ENCODE peak calls at places on chromosomes 1 and 21, in six cellular contexts. One of them, this sample, is unnamed.

GRCh38 chr1:206583461-206584264 is 28.6 kb downstream of the EIF2D start:
- DNase-seq in colonic mucosa: peak; percentile 86
- DNase-seq in cardiac fibroblast: peak; percentile 79
- DNase-seq in tibial artery: peak; percentile 83
- DNase-seq in lower leg skin: peak; percentile 75
- DNase-seq in lower lobe of right lung: peak; percentile 81
- DNase-seq in this sample: peak; percentile 66

GRCh38 chr21:35423694-35424093 is 374.6 kb upstream of the RUNX1 start:
- DNase-seq in colonic mucosa: no peak
- DNase-seq in cardiac fibroblast: peak; percentile 89
- DNase-seq in tibial artery: no peak
- DNase-seq in lower leg skin: no peak
- DNase-seq in lower lobe of right lung: no peak
- DNase-seq in this sample: peak; percentile 21

GRCh38 chr1:222935239-222935900 is 120.5 kb downstream of the DISP1 start:
- DNase-seq in colonic mucosa: no peak
- DNase-seq in cardiac fibroblast: no peak
- DNase-seq in tibial artery: no peak
- DNase-seq in lower leg skin: no peak
- DNase-seq in lower lobe of right lung: no peak
- DNase-seq in this sample: no peak

GRCh38 chr21:41632748-41633475 is 125.0 kb upstream of the TMPRSS2 start:
- DNase-seq in colonic mucosa: no peak
- DNase-seq in cardiac fibroblast: no peak
- DNase-seq in tibial artery: no peak
- DNase-seq in lower leg skin: no peak
- DNase-seq in lower lobe of right lung: no peak
- DNase-seq in this sample: no peak

GRCh38 chr1:24426738-24427468 is 11.3 kb downstream of the NIPAL3 start:
- DNase-seq in colonic mucosa: no peak
- DNase-seq in cardiac fibroblast: no peak
- DNase-seq in tibial artery: no peak
- DNase-seq in lower leg skin: no peak
- DNase-seq in lower lobe of right lung: no peak
- DNase-seq in this sample: no peak

GRCh38 chr1:43913666-43914325 is 19.8 kb upstream of the ARTN start:
- DNase-seq in colonic mucosa: no peak
- DNase-seq in cardiac fibroblast: no peak
- DNase-seq in tibial artery: no peak
- DNase-seq in lower leg skin: no peak
- DNase-seq in lower lobe of right lung: no peak
- DNase-seq in this sample: no peak

GRCh38 chr1:119713039-119713537 is 1.4 kb downstream of the PHGDH start:
- DNase-seq in colonic mucosa: no peak
- DNase-seq in cardiac fibroblast: no peak
- DNase-seq in tibial artery: no peak
- DNase-seq in lower leg skin: no peak
- DNase-seq in lower lobe of right lung: no peak
- DNase-seq in this sample: peak; percentile 29

GRCh38 chr1:64337476-64337875 is 132.5 kb upstream of the CACHD1 start:
- DNase-seq in colonic mucosa: no peak
- DNase-seq in cardiac fibroblast: no peak
- DNase-seq in tibial artery: no peak
- DNase-seq in lower leg skin: no peak
- DNase-seq in lower lobe of right lung: no peak
- DNase-seq in this sample: no peak

GRCh38 chr1:214859647-214860046 is 222.9 kb upstream of the KCNK2 start:
- DNase-seq in colonic mucosa: no peak
- DNase-seq in cardiac fibroblast: no peak
- DNase-seq in tibial artery: no peak
- DNase-seq in lower leg skin: no peak
- DNase-seq in lower lobe of right lung: no peak
- DNase-seq in this sample: no peak

GRCh38 chr21:38422067-38422466 is 76.2 kb downstream of the ERG start:
- DNase-seq in colonic mucosa: no peak
- DNase-seq in cardiac fibroblast: no peak
- DNase-seq in tibial artery: no peak
- DNase-seq in lower leg skin: no peak
- DNase-seq in lower lobe of right lung: no peak
- DNase-seq in this sample: no peak

GRCh38 chr1:89703469-89703868 is 70.5 kb downstream of the LRRC8C start:
- DNase-seq in colonic mucosa: no peak
- DNase-seq in cardiac fibroblast: no peak
- DNase-seq in tibial artery: no peak
- DNase-seq in lower leg skin: no peak
- DNase-seq in lower lobe of right lung: no peak
- DNase-seq in this sample: no peak

GRCh38 chr1:147273409-147274307 is 31.2 kb downstream of the CHD1L start:
- DNase-seq in colonic mucosa: peak; percentile 26
- DNase-seq in cardiac fibroblast: peak; percentile 84
- DNase-seq in tibial artery: no peak
- DNase-seq in lower leg skin: peak; percentile 24
- DNase-seq in lower lobe of right lung: no peak
- DNase-seq in this sample: peak; percentile 87

GRCh38 chr1:27504588-27505419 is 14.8 kb upstream of the WASF2 start:
- DNase-seq in colonic mucosa: peak; percentile 67
- DNase-seq in cardiac fibroblast: peak; percentile 91
- DNase-seq in tibial artery: peak; percentile 92
- DNase-seq in lower leg skin: no peak
- DNase-seq in lower lobe of right lung: peak; percentile 56
- DNase-seq in this sample: peak; percentile 69

DNA sequence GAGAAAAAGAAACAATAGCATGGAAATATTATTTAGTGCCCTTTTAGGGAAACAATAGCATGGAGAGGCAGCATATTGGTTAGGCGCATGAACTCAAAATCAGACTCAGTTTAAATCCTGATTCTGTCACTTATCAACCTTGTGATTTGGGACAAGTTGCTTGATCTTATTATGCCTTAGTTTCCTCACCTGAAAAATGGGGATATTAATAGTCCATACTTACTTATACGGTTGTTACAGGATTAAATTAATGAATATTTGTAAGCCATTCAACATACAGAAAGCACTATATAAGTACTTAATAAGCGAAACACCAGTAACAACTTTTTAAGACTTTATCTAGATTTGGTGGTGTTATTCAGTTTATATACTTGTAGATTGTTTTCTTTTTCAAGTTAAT is 1.2 kb downstream of the TSEN15 start:
- DNase-seq in colonic mucosa: no peak
- DNase-seq in cardiac fibroblast: no peak
- DNase-seq in tibial artery: no peak
- DNase-seq in lower leg skin: no peak
- DNase-seq in lower lobe of right lung: no peak
- DNase-seq in this sample: no peak
- H3K4me3 ChIP-seq in colonic mucosa: no peak overlapping the region
- H3K4me3 ChIP-seq in cardiac fibroblast: no peak overlapping the region
- H3K4me3 ChIP-seq in tibial artery: peak overlapping the region; percentile 87
- H3K4me3 ChIP-seq in lower leg skin: no peak overlapping the region
- H3K4me3 ChIP-seq in lower lobe of right lung: peak overlapping the region; percentile 90
- H3K4me3 ChIP-seq in this sample: peak overlapping the region; percentile 74

DNA sequence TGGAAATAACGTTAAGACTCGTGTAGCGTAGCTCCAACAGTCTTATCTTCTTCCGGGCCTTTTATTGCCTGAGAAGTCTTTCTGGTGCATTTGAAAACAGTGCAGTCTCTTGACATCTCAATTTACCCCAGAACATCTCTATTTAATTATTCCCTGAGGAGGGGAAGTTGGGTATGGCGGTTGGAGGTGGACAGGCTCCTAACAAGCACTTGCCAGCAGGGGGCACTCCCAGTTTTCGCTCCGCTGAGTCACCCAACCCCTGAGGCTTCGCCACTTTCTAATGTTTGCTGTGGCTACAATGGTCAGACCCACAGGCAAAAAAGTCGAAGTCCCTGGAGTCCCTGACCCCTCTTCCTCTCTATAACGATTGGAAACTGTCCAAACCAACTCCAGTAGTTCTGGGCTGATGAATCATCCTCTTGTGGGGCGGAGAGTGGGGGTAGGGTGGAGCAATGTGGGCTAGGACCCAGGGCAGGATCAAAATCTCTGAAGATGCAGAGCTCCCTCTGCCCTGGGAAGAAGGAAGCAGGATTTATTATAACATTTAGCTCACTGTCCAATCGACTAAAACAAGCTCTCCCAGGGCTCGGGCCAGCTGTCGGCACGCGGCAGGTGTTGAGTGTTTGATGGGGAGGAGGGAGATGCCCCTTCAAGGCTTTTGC is 85.5 kb downstream of the BRINP2 start:
- DNase-seq in colonic mucosa: peak; percentile 47
- DNase-seq in cardiac fibroblast: peak; percentile 96
- DNase-seq in tibial artery: peak; percentile 79
- DNase-seq in lower leg skin: no peak
- DNase-seq in lower lobe of right lung: peak; percentile 66
- DNase-seq in this sample: peak; percentile 94
- TF ChIP-seq CTCF in colonic mucosa: peak; percentile 40
- TF ChIP-seq CTCF in cardiac fibroblast: peak; percentile 68
- TF ChIP-seq CTCF in tibial artery: peak; percentile 72
- TF ChIP-seq CTCF in lower leg skin: no peak
- TF ChIP-seq CTCF in lower lobe of right lung: peak; percentile 70
- TF ChIP-seq CTCF in this sample: peak; percentile 72

DNA sequence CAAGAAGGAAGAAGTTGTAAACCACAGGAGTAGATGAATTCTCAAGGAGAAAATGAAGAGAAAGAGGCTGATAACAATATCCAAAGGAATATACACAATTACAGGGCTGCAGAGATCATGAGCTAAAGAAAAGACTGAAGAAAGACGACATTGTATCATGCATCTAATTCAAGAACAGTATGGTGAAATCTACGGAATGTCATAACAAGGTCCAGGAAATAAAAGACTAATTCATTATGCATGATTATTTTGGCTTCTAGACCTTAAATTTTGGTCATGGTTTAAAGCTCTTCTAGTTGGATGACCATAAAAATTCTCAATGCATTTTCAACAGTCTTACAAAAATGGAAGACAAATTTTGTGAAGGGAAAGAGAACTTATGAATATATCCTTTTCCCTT is 71.7 kb downstream of the SH3GLB1 start:
- DNase-seq in colonic mucosa: no peak
- DNase-seq in cardiac fibroblast: peak; percentile 32
- DNase-seq in tibial artery: no peak
- DNase-seq in lower leg skin: no peak
- DNase-seq in lower lobe of right lung: no peak
- DNase-seq in this sample: no peak
- H3K4me3 ChIP-seq in colonic mucosa: no peak overlapping the region
- H3K4me3 ChIP-seq in cardiac fibroblast: no peak overlapping the region
- H3K4me3 ChIP-seq in tibial artery: no peak overlapping the region
- H3K4me3 ChIP-seq in lower leg skin: no peak overlapping the region
- H3K4me3 ChIP-seq in lower lobe of right lung: no peak overlapping the region
- H3K4me3 ChIP-seq in this sample: no peak overlapping the region

DNA sequence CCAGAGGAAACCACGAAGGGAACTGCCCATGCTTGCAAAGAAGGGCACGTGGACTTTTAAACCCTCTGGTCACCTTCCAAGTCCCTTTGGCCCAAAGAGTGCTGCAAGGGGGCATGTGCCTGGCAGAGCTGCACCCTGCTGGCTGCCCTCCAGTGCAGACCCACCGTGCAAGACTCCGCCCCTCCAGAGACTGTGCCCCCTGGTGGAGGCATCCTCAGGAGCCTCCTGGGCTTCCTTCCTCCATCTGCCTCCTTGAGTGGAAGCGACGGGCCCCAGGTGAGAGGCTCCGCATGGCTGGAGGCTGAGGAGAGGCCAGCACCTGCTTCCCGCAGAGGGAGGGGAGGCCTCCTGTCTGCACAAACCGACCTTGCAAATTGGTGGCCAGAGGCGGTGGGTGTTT is 100.7 kb downstream of the CRYAA start:
- DNase-seq in colonic mucosa: no peak
- DNase-seq in cardiac fibroblast: no peak
- DNase-seq in tibial artery: no peak
- DNase-seq in lower leg skin: no peak
- DNase-seq in lower lobe of right lung: peak; percentile 43
- DNase-seq in this sample: no peak
- TF ChIP-seq CTCF in colonic mucosa: no peak
- TF ChIP-seq CTCF in cardiac fibroblast: peak; percentile 41
- TF ChIP-seq CTCF in tibial artery: no peak
- TF ChIP-seq CTCF in lower leg skin: no peak
- TF ChIP-seq CTCF in lower lobe of right lung: peak; percentile 30
- TF ChIP-seq CTCF in this sample: peak; percentile 35

GRCh38 chr1:178870944-178871343 is at the start of gene ANGPTL1:
- DNase-seq in colonic mucosa: no peak
- DNase-seq in cardiac fibroblast: peak; percentile 39
- DNase-seq in tibial artery: no peak
- DNase-seq in lower leg skin: no peak
- DNase-seq in lower lobe of right lung: no peak
- DNase-seq in this sample: peak; percentile 74

GRCh38 chr1:178871551-178872320 is 859 bp upstream of the ANGPTL1 start:
- DNase-seq in colonic mucosa: no peak
- DNase-seq in cardiac fibroblast: no peak
- DNase-seq in tibial artery: no peak
- DNase-seq in lower leg skin: no peak
- DNase-seq in lower lobe of right lung: no peak
- DNase-seq in this sample: no peak

GRCh38 chr1:178867670-178868069 is 3.2 kb downstream of the ANGPTL1 start:
- DNase-seq in colonic mucosa: no peak
- DNase-seq in cardiac fibroblast: peak; percentile 56
- DNase-seq in tibial artery: no peak
- DNase-seq in lower leg skin: no peak
- DNase-seq in lower lobe of right lung: no peak
- DNase-seq in this sample: peak; percentile 43

GRCh38 chr1:178868700-178869099 is 2.2 kb downstream of the ANGPTL1 start:
- DNase-seq in colonic mucosa: no peak
- DNase-seq in cardiac fibroblast: no peak
- DNase-seq in tibial artery: no peak
- DNase-seq in lower leg skin: no peak
- DNase-seq in lower lobe of right lung: no peak
- DNase-seq in this sample: no peak

DNA sequence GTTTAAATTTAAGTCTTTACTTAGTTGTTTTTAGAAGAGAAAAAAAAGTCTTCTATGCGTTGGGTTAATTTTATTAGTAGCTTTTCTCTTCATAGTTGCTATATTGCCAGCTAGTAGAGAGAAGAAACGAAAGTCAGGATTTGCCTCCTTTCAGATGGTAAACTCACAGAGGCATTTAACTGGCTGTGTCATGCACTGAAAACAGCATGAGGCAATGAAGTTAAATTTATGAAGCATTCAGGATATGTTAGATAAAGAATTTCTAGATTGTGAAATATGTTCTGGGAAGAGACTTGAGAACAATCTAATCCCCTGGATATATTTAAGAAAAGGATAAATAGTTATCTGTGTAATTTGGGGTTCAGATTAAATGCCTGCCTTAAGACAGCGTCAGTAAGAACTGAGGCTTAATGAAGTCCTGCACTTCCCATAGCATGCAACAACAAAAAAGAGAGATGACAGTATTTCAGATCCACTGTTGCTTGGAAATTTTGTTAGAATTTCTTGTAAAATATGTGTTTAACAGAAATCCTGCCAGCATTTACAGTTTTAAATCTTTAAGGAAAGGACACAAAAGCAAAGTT is 1.7 kb downstream of the ANGPTL1 start:
- DNase-seq in colonic mucosa: no peak
- DNase-seq in cardiac fibroblast: peak; percentile 76
- DNase-seq in tibial artery: no peak
- DNase-seq in lower leg skin: no peak
- DNase-seq in lower lobe of right lung: no peak
- DNase-seq in this sample: peak; percentile 52
- H3K4me3 ChIP-seq in colonic mucosa: no peak overlapping the region
- H3K4me3 ChIP-seq in cardiac fibroblast: no peak overlapping the region
- H3K4me3 ChIP-seq in tibial artery: peak overlapping the region; percentile 55
- H3K4me3 ChIP-seq in lower leg skin: no peak overlapping the region
- H3K4me3 ChIP-seq in lower lobe of right lung: peak overlapping the region; percentile 35
- H3K4me3 ChIP-seq in this sample: peak overlapping the region; percentile 0